ENCODE peak calls at places on chromosomes 3 and 15, in eight cellular contexts. V, H, U, I, O, C, L and A are unnamed samples.

GRCh38 chr3:141386611-141387110 is 18.4 kb downstream of the ZBTB38 start:
- DNase-seq in V (no peak), C (no peak), O (peak; percentile 60), I (peak; percentile 81), U (peak; percentile 50), H (peak; percentile 73), L (peak; percentile 83), A (no peak)

GRCh38 chr15:66253296-66253642 is 281 bp downstream of the MEGF11 start:
- DNase-seq in U (no peak), O (no peak), C (no peak), I (no peak), L (no peak), H (no peak), V (no peak), A (no peak)

GRCh38 chr15:101251830-101252820 is at the start of gene CHSY1:
- DNase-seq in C (peak; percentile 93), L (peak; percentile 93), I (peak; percentile 88), O (peak; percentile 79), V (peak; percentile 95), U (peak; percentile 89), H (peak; percentile 97), A (peak; percentile 92)

GRCh38 chr15:76107169-76107568 is 47.4 kb downstream of the TMEM266 start:
- DNase-seq in O (no peak), V (no peak), L (no peak), H (peak; percentile 31), I (no peak), U (no peak), C (no peak), A (peak; percentile 74)

GRCh38 chr15:70284438-70285214 is 186.9 kb upstream of the TLE3 start:
- DNase-seq in V (no peak), C (no peak), O (peak; percentile 53), I (peak; percentile 50), U (no peak), L (no peak), H (no peak), A (no peak)

GRCh38 chr15:95174281-95174680 is 942.9 kb downstream of the MCTP2 start:
- DNase-seq in U (no peak), O (no peak), V (no peak), C (no peak), H (peak; percentile 44), L (peak; percentile 6), I (no peak), A (no peak)

GRCh38 chr15:92943581-92943980 is 43.5 kb downstream of the CHD2 start:
- DNase-seq in I (no peak), U (no peak), O (no peak), H (no peak), C (no peak), V (no peak), L (no peak), A (no peak)

GRCh38 chr3:66450389-66451022 is 50.3 kb downstream of the LRIG1 start:
- DNase-seq in I (peak; percentile 81), O (no peak), C (no peak), H (peak; percentile 77), V (peak; percentile 79), L (peak; percentile 76), U (peak; percentile 34), A (peak; percentile 66)

GRCh38 chr3:127848131-127849129 is 26.1 kb upstream of the MGLL start:
- DNase-seq in I (peak; percentile 82), L (peak; percentile 18), H (peak; percentile 58), V (no peak), O (no peak), U (peak; percentile 57), C (peak; percentile 17), A (peak; percentile 51)

GRCh38 chr15:35376701-35377100 is 169.3 kb downstream of the DPH6 start:
- DNase-seq in H (no peak), U (no peak), C (no peak), V (no peak), I (no peak), L (peak; percentile 13), O (no peak), A (peak; percentile 51)

GRCh38 chr15:41858756-41859155 is 20.1 kb downstream of the PLA2G4B start:
- DNase-seq in I (no peak), O (no peak), V (no peak), U (no peak), L (no peak), H (no peak), C (no peak), A (no peak)

GRCh38 chr3:125083776-125084175 is 28.0 kb upstream of the HEG1 start:
- DNase-seq in C (no peak), H (peak; percentile 73), U (no peak), V (no peak), O (no peak), I (no peak), L (no peak), A (peak; percentile 18)